ENCODE peak calls at places on chromosome 5, in six cellular contexts. I is colonic mucosa, X is A549, S is A673, G is fibroblast of lung, M is foreskin fibroblast. W is an unnamed sample.

GRCh38 chr5:121987685-121988073 is 25.9 kb downstream of the SRFBP1 start:
- DNase-seq in S (no peak), X (no peak), M (peak), G (peak), I (no peak), W (no peak)

GRCh38 chr5:11564716-11565115 is 339.5 kb downstream of the CTNND2 start:
- DNase-seq in M (no peak), G (no peak), I (no peak), S (no peak), X (no peak), W (peak)

GRCh38 chr5:160021818-160022446 is 13.0 kb downstream of the TTC1 start:
- DNase-seq in I (peak), X (peak), G (peak), S (peak), M (peak), W (peak)

GRCh38 chr5:66324357-66324756 is 180.3 kb downstream of the SREK1 start:
- DNase-seq in S (no peak), I (no peak), G (no peak), X (no peak), M (no peak), W (no peak)

GRCh38 chr5:54520438-54520846 is 2.9 kb downstream of the SNX18 start:
- DNase-seq in X (no peak), M (peak), I (peak), G (peak), S (peak), W (peak)

GRCh38 chr5:61279725-61280124 is 52.3 kb upstream of the ZSWIM6 start:
- DNase-seq in I (no peak), M (no peak), X (no peak), G (no peak), S (no peak), W (no peak)

GRCh38 chr5:79191457-79191856 is 44.5 kb upstream of the JMY start:
- DNase-seq in G (no peak), M (no peak), I (no peak), S (no peak), X (no peak), W (no peak)

GRCh38 chr5:125461641-125462072 is 715.2 kb upstream of the ZNF608 start:
- DNase-seq in M (no peak), X (no peak), I (no peak), S (no peak), G (no peak), W (no peak)

GRCh38 chr5:140327589-140327988 is 18.8 kb downstream of the HBEGF start:
- DNase-seq in X (no peak), M (peak), G (peak), I (no peak), S (peak), W (no peak)

GRCh38 chr5:149358818-149359217 is 972 bp downstream of the PCYOX1L start:
- DNase-seq in G (no peak), X (no peak), I (no peak), M (peak), S (no peak), W (no peak)
- H3K4me3 ChIP-seq in G (peak), X (peak), I (no peak), M (peak), S (peak), W (no peak)

GRCh38 chr5:56552612-56553268 is 262.6 kb upstream of the MAP3K1 start:
- DNase-seq in M (no peak), X (no peak), G (no peak), S (no peak), I (no peak), W (peak)

GRCh38 chr5:56561455-56561854 is 253.9 kb upstream of the MAP3K1 start:
- DNase-seq in S (no peak), G (no peak), X (no peak), M (no peak), I (no peak), W (no peak)

DNA sequence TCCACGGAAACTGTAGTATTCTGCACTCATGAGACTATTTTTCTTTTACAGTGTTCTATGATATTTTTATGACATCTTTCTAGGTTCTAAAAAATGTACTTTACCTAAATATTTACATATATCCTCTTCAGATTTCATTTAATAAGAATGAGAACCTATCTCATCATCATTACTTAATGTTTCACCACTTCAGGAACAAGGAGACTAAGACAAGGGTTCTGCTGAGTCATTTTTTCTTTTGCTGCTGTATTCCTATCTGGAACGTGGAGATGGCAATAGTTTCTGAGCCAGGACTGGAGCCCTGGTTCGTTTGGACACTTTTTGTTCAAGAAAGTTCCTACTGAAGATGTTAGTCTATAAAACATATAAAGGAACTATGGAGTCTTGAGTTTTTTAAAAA is 258.2 kb upstream of the MAP3K1 start:
- DNase-seq in G (peak), I (no peak), M (no peak), X (no peak), S (no peak), W (no peak)
- TF ChIP-seq CTCF in G (no peak), I (no peak), M (no peak), X (no peak), S (no peak), W (no peak)

GRCh38 chr5:98827862-98828261 is 54.4 kb downstream of the RGMB start:
- DNase-seq in I (no peak), M (no peak), G (no peak), S (no peak), X (no peak), W (no peak)

GRCh38 chr5:98827161-98827560 is 53.7 kb downstream of the RGMB start:
- DNase-seq in G (peak), M (peak), S (peak), X (peak), I (no peak), W (peak)

DNA sequence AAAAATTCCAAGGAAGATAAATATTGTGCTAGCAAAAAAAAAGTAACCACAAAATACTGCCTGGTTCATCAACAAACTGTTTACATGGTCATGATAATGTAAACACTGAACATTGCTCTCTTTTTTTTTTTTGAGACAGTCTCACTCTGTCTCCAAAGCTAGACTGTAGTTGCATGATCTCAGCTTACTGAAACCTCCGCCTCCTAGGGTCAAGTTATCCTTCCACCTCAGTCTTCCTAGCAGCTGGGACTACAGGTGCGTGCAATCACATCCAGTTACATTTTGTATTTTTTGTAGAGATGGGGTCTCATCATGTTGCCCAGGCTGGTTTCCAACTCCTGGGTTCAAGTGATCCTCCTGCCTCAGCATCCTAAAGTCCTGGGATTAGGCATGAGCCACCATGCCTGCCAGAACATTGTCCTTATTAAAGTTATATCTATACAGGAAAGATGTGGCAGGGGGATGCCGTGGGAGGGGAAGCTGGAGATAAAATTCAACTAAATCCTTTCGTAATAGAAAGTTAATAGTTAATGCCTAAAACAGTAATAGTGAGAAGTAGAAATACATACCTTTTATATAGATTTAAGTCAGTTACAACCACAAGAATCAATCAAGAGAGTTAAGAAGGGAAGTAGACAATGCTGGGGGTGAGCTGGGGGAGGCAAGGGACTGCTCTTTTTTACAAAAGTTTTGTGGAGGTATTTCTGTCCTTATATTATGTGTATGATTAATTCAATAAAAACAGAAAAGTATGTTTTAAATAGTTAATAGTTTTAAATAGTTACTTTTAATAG is 52.3 kb downstream of the RGMB start:
- DNase-seq in G (no peak), I (no peak), X (no peak), S (no peak), M (no peak), W (no peak)
- H3K4me3 ChIP-seq in G (no peak), I (no peak), X (no peak), S (no peak), M (no peak), W (no peak)

DNA sequence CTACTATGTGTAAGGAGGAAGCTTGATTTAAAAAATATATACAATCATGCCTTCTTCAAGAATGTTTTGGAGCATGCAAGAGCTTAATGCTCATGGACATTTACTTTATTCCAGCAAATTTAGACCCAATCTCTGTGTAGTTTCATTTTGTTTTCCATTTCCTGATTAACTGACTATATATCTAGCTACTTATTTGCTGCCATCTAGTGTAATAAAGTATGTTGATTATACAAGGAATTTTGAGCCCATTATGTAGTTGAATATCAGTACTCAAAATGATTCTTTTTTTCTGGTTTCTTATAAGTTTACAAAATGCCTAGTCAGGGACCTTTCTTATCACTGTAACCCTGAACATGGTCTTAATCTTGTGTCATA is 100.0 kb upstream of the CCDC152 start:
- DNase-seq in I (no peak), M (peak), S (no peak), G (peak), X (no peak), W (no peak)
- TF ChIP-seq CTCF in I (no peak), M (no peak), S (peak), G (no peak), X (peak), W (no peak)

GRCh38 chr5:83476470-83476817 is 4.9 kb downstream of the VCAN start:
- DNase-seq in M (no peak), S (no peak), I (no peak), X (no peak), G (no peak), W (no peak)
- H3K4me3 ChIP-seq in M (no peak), S (no peak), I (no peak), X (no peak), G (no peak), W (no peak)

DNA sequence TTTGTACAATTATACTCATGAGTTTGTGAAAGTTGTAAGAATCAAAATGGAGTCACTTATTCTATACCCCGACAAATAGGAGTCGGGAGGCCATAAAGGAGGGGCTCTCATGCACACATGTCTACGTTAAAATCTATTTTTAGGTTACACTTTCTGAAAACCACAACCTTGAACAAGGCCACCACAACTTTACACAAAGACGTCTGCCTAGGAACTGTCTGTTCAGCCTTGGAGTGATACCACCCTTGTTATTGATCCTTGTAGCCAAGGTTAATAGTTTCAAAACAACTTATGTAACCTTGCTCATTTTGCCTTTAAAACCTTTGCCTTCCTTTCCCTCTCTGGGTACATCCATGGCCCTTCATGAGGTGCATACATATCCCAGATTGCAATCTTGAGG is 4.1 kb upstream of the NDFIP1 start:
- DNase-seq in S (no peak), G (no peak), X (no peak), M (no peak), I (no peak), W (no peak)
- TF ChIP-seq CTCF in S (no peak), G (no peak), X (no peak), M (no peak), I (no peak), W (no peak)

GRCh38 chr5:175652741-175653663 is 4.9 kb upstream of the HRH2 start:
- DNase-seq in X (no peak), M (no peak), I (no peak), S (no peak), G (no peak), W (no peak)
- H3K4me3 ChIP-seq in X (no peak), M (no peak), I (no peak), S (no peak), G (no peak), W (no peak)

DNA sequence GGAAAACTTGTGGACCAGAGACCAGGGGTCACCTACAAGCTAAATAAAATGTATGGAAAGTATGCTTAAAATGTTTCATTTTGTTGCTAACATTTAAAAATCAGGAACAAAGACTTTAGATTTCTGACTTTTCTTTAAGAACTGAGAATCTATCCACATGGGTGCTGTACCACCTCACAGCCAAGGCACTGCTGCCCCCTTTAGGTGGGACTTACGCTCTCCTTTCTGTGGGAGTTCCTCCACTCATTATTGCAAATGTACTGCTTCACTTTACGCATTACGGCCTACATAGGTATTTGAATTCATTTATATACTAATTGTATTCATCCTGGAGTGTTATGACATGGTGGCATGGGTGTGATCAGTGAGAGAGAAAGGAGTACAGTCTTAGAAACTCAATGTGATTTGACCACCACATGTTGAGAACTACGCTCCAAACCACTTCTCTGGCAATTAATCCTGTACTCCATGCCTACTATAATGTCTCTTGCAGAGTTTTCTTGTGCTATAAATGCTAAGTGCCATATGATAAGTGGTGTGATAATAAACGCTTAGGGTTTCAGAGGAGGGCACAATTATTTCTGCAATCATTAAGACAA is 24.7 kb upstream of the CETN3 start:
- DNase-seq in S (peak), I (peak), X (no peak), M (peak), G (peak), W (peak)
- TF ChIP-seq CTCF in S (peak), I (peak), X (peak), M (peak), G (peak), W (peak)

GRCh38 chr5:149817539-149817938 is 87.4 kb downstream of the PPARGC1B start:
- DNase-seq in S (no peak), I (no peak), G (no peak), M (peak), X (no peak), W (no peak)
- H3K4me3 ChIP-seq in S (no peak), I (no peak), G (no peak), M (no peak), X (no peak), W (no peak)

DNA sequence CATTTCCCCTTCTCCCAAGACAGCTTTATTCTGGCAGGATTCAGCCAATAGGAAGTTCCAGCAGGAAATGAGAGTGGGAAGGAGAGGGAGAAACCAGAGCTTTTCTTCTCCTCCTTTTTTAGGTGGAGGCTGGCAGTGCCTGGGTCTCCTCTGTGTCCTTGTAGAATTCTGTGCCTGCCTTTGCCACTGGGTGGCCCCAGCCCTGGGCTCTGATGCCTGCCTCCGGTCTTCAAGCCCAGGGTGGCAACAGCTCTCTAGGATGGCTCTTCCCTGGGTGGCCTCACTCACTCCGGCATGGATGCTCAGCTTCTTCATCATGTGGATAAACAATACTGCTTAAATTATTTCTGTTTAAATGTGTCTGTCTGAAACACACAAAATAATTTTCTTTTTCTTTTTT is 694.8 kb downstream of the SEMA5A start:
- DNase-seq in M (no peak), I (no peak), S (no peak), G (no peak), X (no peak), W (no peak)
- TF ChIP-seq CTCF in M (no peak), I (no peak), S (no peak), G (no peak), X (no peak), W (no peak)